ENCODE peak calls at places on chromosomes 6 and 20, in ten cellular contexts. V is psoas muscle, L is posterior cingulate gyrus, E is brain microvascular endothelial cell, K is KBM-7, A is Calu3, Q is K562, W is amniotic epithelial cell, J is body of pancreas, B is cardiac muscle cell. N is an unnamed sample.

GRCh38 chr20:48458601-48459385 is 369.0 kb downstream of the PREX1 start:
- DNase-seq in V (no peak), L (no peak), E (no peak), K (no peak), A (no peak), Q (no peak), W (no peak), J (no peak), B (no peak), N (no peak)

GRCh38 chr6:161748535-161749386 is 474.9 kb upstream of the AGPAT4 start:
- DNase-seq in V (no peak), L (no peak), E (peak; percentile 37), K (peak; percentile 51), A (peak; percentile 41), Q (peak; percentile 53), W (no peak), J (peak; percentile 48), B (peak; percentile 50), N (peak; percentile 20)

GRCh38 chr6:139834232-139834631 is 459.8 kb upstream of the CITED2 start:
- DNase-seq in V (no peak), L (no peak), E (no peak), K (no peak), A (no peak), Q (no peak), W (no peak), J (no peak), B (no peak), N (no peak)

GRCh38 chr20:20010639-20011500 is 6.3 kb upstream of the NAA20 start:
- DNase-seq in V (no peak), L (no peak), E (no peak), K (no peak), A (no peak), Q (no peak), W (peak; percentile 90), J (no peak), B (peak; percentile 49), N (no peak)

GRCh38 chr6:143901885-143902708 is 37.8 kb downstream of the ZC2HC1B start:
- DNase-seq in V (peak; percentile 17), L (no peak), E (no peak), K (no peak), A (no peak), Q (no peak), W (peak; percentile 59), J (peak; percentile 25), B (peak; percentile 96), N (no peak)

GRCh38 chr6:152206072-152206818 is 398.8 kb downstream of the ESR1 start:
- DNase-seq in V (peak; percentile 23), L (no peak), E (no peak), K (peak; percentile 15), A (peak; percentile 19), Q (peak; percentile 35), W (peak; percentile 38), J (peak; percentile 32), B (peak; percentile 25), N (peak; percentile 6)

GRCh38 chr20:37907677-37908397 is 4.9 kb downstream of the VSTM2L start:
- DNase-seq in V (no peak), L (no peak), E (peak; percentile 83), K (no peak), A (peak; percentile 34), Q (no peak), W (peak; percentile 72), J (no peak), B (peak; percentile 73), N (peak; percentile 81)

GRCh38 chr6:20921533-20921932 is 387.3 kb downstream of the CDKAL1 start:
- DNase-seq in V (no peak), L (no peak), E (no peak), K (no peak), A (no peak), Q (no peak), W (peak; percentile 41), J (no peak), B (peak; percentile 68), N (no peak)

GRCh38 chr6:41976794-41977484 is 35.3 kb upstream of the CCND3 start:
- DNase-seq in V (no peak), L (no peak), E (peak; percentile 86), K (no peak), A (peak; percentile 19), Q (peak; percentile 48), W (peak; percentile 80), J (no peak), B (peak; percentile 67), N (peak; percentile 73)

GRCh38 chr6:118588626-118589025 is 40.5 kb downstream of the PLN start:
- DNase-seq in V (no peak), L (no peak), E (no peak), K (no peak), A (no peak), Q (no peak), W (peak; percentile 44), J (no peak), B (peak; percentile 46), N (no peak)

GRCh38 chr6:50128420-50129005 is 78.8 kb upstream of the DEFB112 start:
- DNase-seq in V (no peak), L (no peak), E (no peak), K (peak; percentile 23), A (no peak), Q (peak; percentile 6), W (peak; percentile 10), J (no peak), B (peak; percentile 38), N (no peak)

GRCh38 chr20:51931321-51931720 is 129.0 kb upstream of the SALL4 start:
- DNase-seq in V (no peak), L (no peak), E (no peak), K (no peak), A (no peak), Q (no peak), W (peak; percentile 10), J (no peak), B (no peak), N (no peak)

GRCh38 chr20:44389871-44390270 is 34.4 kb downstream of the HNF4A start:
- DNase-seq in V (no peak), L (no peak), E (no peak), K (no peak), A (no peak), Q (no peak), W (no peak), J (no peak), B (no peak), N (no peak)

GRCh38 chr6:149454405-149454848 is 30.4 kb downstream of the ZC3H12D start:
- DNase-seq in V (peak; percentile 96), L (peak; percentile 88), E (peak; percentile 66), K (peak; percentile 50), A (peak; percentile 27), Q (no peak), W (peak; percentile 63), J (peak; percentile 98), B (peak; percentile 99), N (no peak)

GRCh38 chr20:48636301-48636700 is 191.5 kb downstream of the PREX1 start:
- DNase-seq in V (no peak), L (no peak), E (no peak), K (no peak), A (no peak), Q (no peak), W (no peak), J (no peak), B (no peak), N (no peak)

GRCh38 chr6:160055813-160056212 is 65.8 kb upstream of the SLC22A1 start:
- DNase-seq in V (no peak), L (no peak), E (no peak), K (no peak), A (no peak), Q (no peak), W (no peak), J (no peak), B (no peak), N (no peak)

GRCh38 chr6:109118955-109119354 is 23.6 kb downstream of the CEP57L1 start:
- DNase-seq in V (no peak), L (no peak), E (no peak), K (no peak), A (no peak), Q (no peak), W (no peak), J (no peak), B (peak; percentile 14), N (no peak)

GRCh38 chr6:35573495-35574110 is 60.9 kb upstream of the TULP1 start:
- DNase-seq in V (no peak), L (no peak), E (no peak), K (no peak), A (no peak), Q (no peak), W (no peak), J (no peak), B (no peak), N (no peak)

GRCh38 chr20:60762386-60762785 is 489.7 kb upstream of the CDH4 start:
- DNase-seq in V (no peak), L (no peak), E (no peak), K (no peak), A (no peak), Q (no peak), W (no peak), J (no peak), B (no peak), N (no peak)

GRCh38 chr20:8693709-8694108 is 375.2 kb upstream of the PLCB4 start:
- DNase-seq in V (no peak), L (no peak), E (peak; percentile 82), K (no peak), A (no peak), Q (no peak), W (peak; percentile 65), J (no peak), B (peak; percentile 30), N (no peak)

GRCh38 chr6:85594197-85594930 is 706 bp upstream of the SNX14 start:
- DNase-seq in V (no peak), L (no peak), E (no peak), K (no peak), A (no peak), Q (no peak), W (no peak), J (no peak), B (no peak), N (no peak)

GRCh38 chr20:51767867-51768758 is at the start of gene ATP9A:
- DNase-seq in V (peak; percentile 43), L (peak; percentile 82), E (no peak), K (no peak), A (peak; percentile 53), Q (no peak), W (no peak), J (peak; percentile 37), B (peak; percentile 43), N (no peak)

GRCh38 chr6:105432797-105433196 is 29.9 kb upstream of the PREP start:
- DNase-seq in V (no peak), L (no peak), E (peak; percentile 58), K (no peak), A (peak; percentile 6), Q (no peak), W (peak; percentile 85), J (peak; percentile 7), B (peak; percentile 88), N (peak; percentile 25)

GRCh38 chr6:156925718-156926607 is 148.8 kb downstream of the ARID1B start:
- DNase-seq in V (no peak), L (no peak), E (no peak), K (no peak), A (no peak), Q (no peak), W (peak; percentile 45), J (no peak), B (no peak), N (no peak)

GRCh38 chr6:110125361-110125760 is 54.1 kb downstream of the WASF1 start:
- DNase-seq in V (no peak), L (no peak), E (no peak), K (peak; percentile 21), A (no peak), Q (no peak), W (no peak), J (no peak), B (no peak), N (no peak)

GRCh38 chr20:61934716-61935530 is 130.8 kb downstream of the TAF4 start:
- DNase-seq in V (no peak), L (peak; percentile 37), E (no peak), K (no peak), A (no peak), Q (no peak), W (peak; percentile 56), J (no peak), B (no peak), N (no peak)